ENCODE peak calls at places on chromosomes 11 and 22, in seven cellular contexts. One of them, this sample, is unnamed.

GRCh38 chr11:43892851-43893250 is 12.2 kb downstream of the ALKBH3 start:
- DNase-seq in right cardiac atrium: no peak
- DNase-seq in transverse colon: no peak
- DNase-seq in stimulated activated CD4-positive, alpha-beta T cell treated with anti-CD3 and anti-CD28 coated beads, Interleukin-1b, Interleukin-23, amount 100 ng/mL, for 24 hours: no peak
- DNase-seq in AG20443: no peak
- DNase-seq in endodermal cell: no peak
- DNase-seq in iris pigment epithelial cell: no peak
- DNase-seq in this sample: no peak

GRCh38 chr11:2268911-2269600 is 1.3 kb downstream of the ASCL2 start:
- DNase-seq in right cardiac atrium: peak; percentile 83
- DNase-seq in transverse colon: peak; percentile 48
- DNase-seq in stimulated activated CD4-positive, alpha-beta T cell treated with anti-CD3 and anti-CD28 coated beads, Interleukin-1b, Interleukin-23, amount 100 ng/mL, for 24 hours: peak; percentile 62
- DNase-seq in AG20443: peak; percentile 51
- DNase-seq in endodermal cell: peak; percentile 83
- DNase-seq in iris pigment epithelial cell: peak; percentile 34
- DNase-seq in this sample: no peak

GRCh38 chr11:44219830-44220778 is 89.8 kb downstream of the ALX4 start:
- DNase-seq in right cardiac atrium: no peak
- DNase-seq in transverse colon: no peak
- DNase-seq in stimulated activated CD4-positive, alpha-beta T cell treated with anti-CD3 and anti-CD28 coated beads, Interleukin-1b, Interleukin-23, amount 100 ng/mL, for 24 hours: no peak
- DNase-seq in AG20443: no peak
- DNase-seq in endodermal cell: no peak
- DNase-seq in iris pigment epithelial cell: no peak
- DNase-seq in this sample: no peak

GRCh38 chr11:102831128-102831708 is 12.2 kb downstream of the MMP3 start:
- DNase-seq in right cardiac atrium: peak; percentile 68
- DNase-seq in transverse colon: peak; percentile 51
- DNase-seq in stimulated activated CD4-positive, alpha-beta T cell treated with anti-CD3 and anti-CD28 coated beads, Interleukin-1b, Interleukin-23, amount 100 ng/mL, for 24 hours: no peak
- DNase-seq in AG20443: peak; percentile 89
- DNase-seq in endodermal cell: peak; percentile 92
- DNase-seq in iris pigment epithelial cell: peak; percentile 58
- DNase-seq in this sample: peak; percentile 63

GRCh38 chr11:115170133-115170815 is 333.9 kb downstream of the CADM1 start:
- DNase-seq in right cardiac atrium: no peak
- DNase-seq in transverse colon: peak; percentile 37
- DNase-seq in stimulated activated CD4-positive, alpha-beta T cell treated with anti-CD3 and anti-CD28 coated beads, Interleukin-1b, Interleukin-23, amount 100 ng/mL, for 24 hours: no peak
- DNase-seq in AG20443: peak; percentile 47
- DNase-seq in endodermal cell: peak; percentile 75
- DNase-seq in iris pigment epithelial cell: peak; percentile 38
- DNase-seq in this sample: peak; percentile 18

GRCh38 chr11:123268118-123268517 is 73.1 kb upstream of the CLMP start:
- DNase-seq in right cardiac atrium: no peak
- DNase-seq in transverse colon: no peak
- DNase-seq in stimulated activated CD4-positive, alpha-beta T cell treated with anti-CD3 and anti-CD28 coated beads, Interleukin-1b, Interleukin-23, amount 100 ng/mL, for 24 hours: no peak
- DNase-seq in AG20443: no peak
- DNase-seq in endodermal cell: no peak
- DNase-seq in iris pigment epithelial cell: no peak
- DNase-seq in this sample: no peak

GRCh38 chr11:36352919-36353318 is 56.8 kb downstream of the PRR5L start:
- DNase-seq in right cardiac atrium: no peak
- DNase-seq in transverse colon: no peak
- DNase-seq in stimulated activated CD4-positive, alpha-beta T cell treated with anti-CD3 and anti-CD28 coated beads, Interleukin-1b, Interleukin-23, amount 100 ng/mL, for 24 hours: no peak
- DNase-seq in AG20443: no peak
- DNase-seq in endodermal cell: no peak
- DNase-seq in iris pigment epithelial cell: no peak
- DNase-seq in this sample: no peak

GRCh38 chr22:49853981-49854791 is 542 bp downstream of the ZBED4 start:
- DNase-seq in right cardiac atrium: peak; percentile 67
- DNase-seq in transverse colon: peak; percentile 50
- DNase-seq in stimulated activated CD4-positive, alpha-beta T cell treated with anti-CD3 and anti-CD28 coated beads, Interleukin-1b, Interleukin-23, amount 100 ng/mL, for 24 hours: no peak
- DNase-seq in AG20443: peak; percentile 48
- DNase-seq in endodermal cell: peak; percentile 68
- DNase-seq in iris pigment epithelial cell: peak; percentile 34
- DNase-seq in this sample: peak; percentile 51

GRCh38 chr22:32996702-32997101 is 61.5 kb downstream of the SYN3 start:
- DNase-seq in right cardiac atrium: peak; percentile 93
- DNase-seq in transverse colon: peak; percentile 10
- DNase-seq in stimulated activated CD4-positive, alpha-beta T cell treated with anti-CD3 and anti-CD28 coated beads, Interleukin-1b, Interleukin-23, amount 100 ng/mL, for 24 hours: no peak
- DNase-seq in AG20443: peak; percentile 89
- DNase-seq in endodermal cell: no peak
- DNase-seq in iris pigment epithelial cell: no peak
- DNase-seq in this sample: no peak

GRCh38 chr11:68120212-68121066 is 749 bp downstream of the CHKA start:
- DNase-seq in right cardiac atrium: peak; percentile 85
- DNase-seq in transverse colon: peak; percentile 53
- DNase-seq in stimulated activated CD4-positive, alpha-beta T cell treated with anti-CD3 and anti-CD28 coated beads, Interleukin-1b, Interleukin-23, amount 100 ng/mL, for 24 hours: no peak
- DNase-seq in AG20443: no peak
- DNase-seq in endodermal cell: peak; percentile 84
- DNase-seq in iris pigment epithelial cell: peak; percentile 18
- DNase-seq in this sample: peak; percentile 51

GRCh38 chr11:111260761-111261160 is 15.2 kb downstream of the POU2AF2 start:
- DNase-seq in right cardiac atrium: no peak
- DNase-seq in transverse colon: no peak
- DNase-seq in stimulated activated CD4-positive, alpha-beta T cell treated with anti-CD3 and anti-CD28 coated beads, Interleukin-1b, Interleukin-23, amount 100 ng/mL, for 24 hours: no peak
- DNase-seq in AG20443: no peak
- DNase-seq in endodermal cell: no peak
- DNase-seq in iris pigment epithelial cell: peak; percentile 16
- DNase-seq in this sample: no peak

GRCh38 chr11:64413417-64413816 is 54.5 kb downstream of the RPS6KA4 start:
- DNase-seq in right cardiac atrium: no peak
- DNase-seq in transverse colon: no peak
- DNase-seq in stimulated activated CD4-positive, alpha-beta T cell treated with anti-CD3 and anti-CD28 coated beads, Interleukin-1b, Interleukin-23, amount 100 ng/mL, for 24 hours: no peak
- DNase-seq in AG20443: no peak
- DNase-seq in endodermal cell: no peak
- DNase-seq in iris pigment epithelial cell: no peak
- DNase-seq in this sample: no peak

GRCh38 chr11:69274531-69275016 is 19.4 kb upstream of the MYEOV start:
- DNase-seq in right cardiac atrium: no peak
- DNase-seq in transverse colon: peak; percentile 85
- DNase-seq in stimulated activated CD4-positive, alpha-beta T cell treated with anti-CD3 and anti-CD28 coated beads, Interleukin-1b, Interleukin-23, amount 100 ng/mL, for 24 hours: no peak
- DNase-seq in AG20443: no peak
- DNase-seq in endodermal cell: peak; percentile 50
- DNase-seq in iris pigment epithelial cell: no peak
- DNase-seq in this sample: no peak

GRCh38 chr11:44600739-44601416 is 35.4 kb downstream of the CD82 start:
- DNase-seq in right cardiac atrium: peak; percentile 67
- DNase-seq in transverse colon: no peak
- DNase-seq in stimulated activated CD4-positive, alpha-beta T cell treated with anti-CD3 and anti-CD28 coated beads, Interleukin-1b, Interleukin-23, amount 100 ng/mL, for 24 hours: no peak
- DNase-seq in AG20443: no peak
- DNase-seq in endodermal cell: no peak
- DNase-seq in iris pigment epithelial cell: no peak
- DNase-seq in this sample: no peak

GRCh38 chr11:64723117-64723906 is at the start of gene NRXN2:
- DNase-seq in right cardiac atrium: peak; percentile 95
- DNase-seq in transverse colon: peak; percentile 83
- DNase-seq in stimulated activated CD4-positive, alpha-beta T cell treated with anti-CD3 and anti-CD28 coated beads, Interleukin-1b, Interleukin-23, amount 100 ng/mL, for 24 hours: peak; percentile 73
- DNase-seq in AG20443: peak; percentile 98
- DNase-seq in endodermal cell: peak; percentile 95
- DNase-seq in iris pigment epithelial cell: peak; percentile 82
- DNase-seq in this sample: peak; percentile 80

GRCh38 chr11:129620705-129621104 is 194.9 kb upstream of the TMEM45B start:
- DNase-seq in right cardiac atrium: no peak
- DNase-seq in transverse colon: no peak
- DNase-seq in stimulated activated CD4-positive, alpha-beta T cell treated with anti-CD3 and anti-CD28 coated beads, Interleukin-1b, Interleukin-23, amount 100 ng/mL, for 24 hours: no peak
- DNase-seq in AG20443: no peak
- DNase-seq in endodermal cell: no peak
- DNase-seq in iris pigment epithelial cell: peak; percentile 71
- DNase-seq in this sample: no peak

GRCh38 chr22:36192601-36193000 is 9.0 kb downstream of the APOL4 start:
- DNase-seq in right cardiac atrium: no peak
- DNase-seq in transverse colon: no peak
- DNase-seq in stimulated activated CD4-positive, alpha-beta T cell treated with anti-CD3 and anti-CD28 coated beads, Interleukin-1b, Interleukin-23, amount 100 ng/mL, for 24 hours: no peak
- DNase-seq in AG20443: no peak
- DNase-seq in endodermal cell: no peak
- DNase-seq in iris pigment epithelial cell: peak; percentile 36
- DNase-seq in this sample: peak; percentile 19

GRCh38 chr11:17171342-17171741 is 36.4 kb downstream of the PIK3C2A start:
- DNase-seq in right cardiac atrium: no peak
- DNase-seq in transverse colon: no peak
- DNase-seq in stimulated activated CD4-positive, alpha-beta T cell treated with anti-CD3 and anti-CD28 coated beads, Interleukin-1b, Interleukin-23, amount 100 ng/mL, for 24 hours: no peak
- DNase-seq in AG20443: peak; percentile 47
- DNase-seq in endodermal cell: no peak
- DNase-seq in iris pigment epithelial cell: peak; percentile 65
- DNase-seq in this sample: peak; percentile 25

GRCh38 chr22:26608129-26608528 is 9.7 kb downstream of the CRYBB1 start:
- DNase-seq in right cardiac atrium: no peak
- DNase-seq in transverse colon: no peak
- DNase-seq in stimulated activated CD4-positive, alpha-beta T cell treated with anti-CD3 and anti-CD28 coated beads, Interleukin-1b, Interleukin-23, amount 100 ng/mL, for 24 hours: no peak
- DNase-seq in AG20443: no peak
- DNase-seq in endodermal cell: no peak
- DNase-seq in iris pigment epithelial cell: no peak
- DNase-seq in this sample: no peak

GRCh38 chr22:25795437-25795836 is 53.4 kb downstream of the MYO18B start:
- DNase-seq in right cardiac atrium: no peak
- DNase-seq in transverse colon: no peak
- DNase-seq in stimulated activated CD4-positive, alpha-beta T cell treated with anti-CD3 and anti-CD28 coated beads, Interleukin-1b, Interleukin-23, amount 100 ng/mL, for 24 hours: no peak
- DNase-seq in AG20443: no peak
- DNase-seq in endodermal cell: no peak
- DNase-seq in iris pigment epithelial cell: no peak
- DNase-seq in this sample: no peak

GRCh38 chr11:36007127-36007824 is 63.4 kb downstream of the LDLRAD3 start:
- DNase-seq in right cardiac atrium: no peak
- DNase-seq in transverse colon: no peak
- DNase-seq in stimulated activated CD4-positive, alpha-beta T cell treated with anti-CD3 and anti-CD28 coated beads, Interleukin-1b, Interleukin-23, amount 100 ng/mL, for 24 hours: no peak
- DNase-seq in AG20443: no peak
- DNase-seq in endodermal cell: no peak
- DNase-seq in iris pigment epithelial cell: no peak
- DNase-seq in this sample: no peak